ENCODE peak calls at places on chromosomes 5 and 9, in nine cellular contexts. Z is brain microvascular endothelial cell; P is astrocyte of the spinal cord; Q is fibroblast of lung; W is foreskin fibroblast; H is GM23248; V is skeletal muscle cell; J is pancreas; F is Jurkat, Clone E6-1. K is an unnamed sample.

GRCh38 chr5:18216016-18216415 is 581.8 kb downstream of the TAF11L14 start:
- DNase-seq in W (no peak), H (no peak), V (no peak), J (no peak), Z (peak; percentile 2), P (peak; percentile 4), Q (no peak), F (no peak), K (no peak)

GRCh38 chr5:178488696-178489095 is 101.5 kb downstream of the COL23A1 start:
- DNase-seq in P (no peak), H (no peak), W (no peak), F (no peak), Z (no peak), Q (no peak), V (no peak), J (no peak), K (no peak)

GRCh38 chr5:43422143-43422542 is 10.0 kb upstream of the CCL28 start:
- DNase-seq in F (no peak), H (peak; percentile 39), Z (peak; percentile 14), W (peak; percentile 18), P (peak; percentile 81), J (peak; percentile 49), V (peak; percentile 52), Q (no peak), K (peak; percentile 10)

GRCh38 chr9:121912812-121913627 is 180.1 kb downstream of the TTLL11 start:
- DNase-seq in V (no peak), W (no peak), Q (no peak), J (no peak), P (no peak), H (peak; percentile 21), F (peak; percentile 66), Z (no peak), K (no peak)

GRCh38 chr9:18605763-18606162 is 131.8 kb downstream of the ADAMTSL1 start:
- DNase-seq in W (peak; percentile 84), H (peak; percentile 36), P (peak; percentile 55), Q (peak; percentile 87), J (no peak), V (peak; percentile 35), Z (peak; percentile 43), F (no peak), K (peak; percentile 2)

GRCh38 chr5:154206291-154206690 is 15.8 kb downstream of the GALNT10 start:
- DNase-seq in W (no peak), P (no peak), J (no peak), Q (no peak), F (no peak), V (no peak), H (no peak), Z (no peak), K (no peak)

GRCh38 chr9:5453673-5454072 is 3.3 kb downstream of the CD274 start:
- DNase-seq in V (no peak), Q (no peak), H (peak; percentile 24), Z (no peak), J (no peak), P (no peak), F (no peak), W (no peak), K (peak; percentile 69)

GRCh38 chr5:180366303-180366702 is 13.2 kb upstream of the GFPT2 start:
- DNase-seq in V (no peak), Z (no peak), J (no peak), H (peak; percentile 78), W (peak; percentile 65), Q (no peak), P (peak; percentile 32), F (no peak), K (no peak)

GRCh38 chr9:111038336-111039202 is at the start of gene LPAR1:
- DNase-seq in V (no peak), J (peak; percentile 65), F (no peak), P (peak; percentile 78), W (peak; percentile 83), Q (peak; percentile 76), Z (peak; percentile 39), H (peak; percentile 80), K (peak; percentile 40)

GRCh38 chr9:121765021-121765950 is 113.9 kb downstream of the DAB2IP start:
- DNase-seq in J (peak; percentile 78), W (peak; percentile 82), H (peak; percentile 62), F (no peak), Q (peak; percentile 50), V (no peak), P (peak; percentile 54), Z (no peak), K (no peak)

GRCh38 chr5:90871356-90871755 is 312.8 kb downstream of the ADGRV1 start:
- DNase-seq in V (no peak), Z (no peak), Q (peak; percentile 23), F (no peak), J (no peak), P (no peak), W (peak; percentile 3), H (peak; percentile 41), K (no peak)

GRCh38 chr9:14365667-14366066 is 51.7 kb upstream of the NFIB start:
- DNase-seq in F (no peak), P (no peak), V (peak; percentile 72), H (peak; percentile 80), W (peak; percentile 86), Z (no peak), Q (no peak), J (no peak), K (no peak)

GRCh38 chr9:131096490-131097258 is at the start of gene AIF1L:
- DNase-seq in W (peak; percentile 22), H (peak; percentile 34), J (peak; percentile 36), Q (no peak), Z (no peak), P (no peak), F (no peak), V (no peak), K (no peak)

GRCh38 chr9:114930063-114930812 is at the start of gene TNFSF8:
- DNase-seq in H (no peak), P (no peak), Z (no peak), V (no peak), Q (no peak), W (no peak), J (peak; percentile 20), F (peak; percentile 75), K (peak; percentile 32)

GRCh38 chr5:148469446-148470062 is 85.8 kb downstream of the FBXO38 start:
- DNase-seq in H (peak; percentile 52), Z (peak; percentile 45), Q (peak; percentile 89), V (peak; percentile 31), P (peak; percentile 74), J (no peak), F (no peak), W (peak; percentile 80), K (no peak)

DNA sequence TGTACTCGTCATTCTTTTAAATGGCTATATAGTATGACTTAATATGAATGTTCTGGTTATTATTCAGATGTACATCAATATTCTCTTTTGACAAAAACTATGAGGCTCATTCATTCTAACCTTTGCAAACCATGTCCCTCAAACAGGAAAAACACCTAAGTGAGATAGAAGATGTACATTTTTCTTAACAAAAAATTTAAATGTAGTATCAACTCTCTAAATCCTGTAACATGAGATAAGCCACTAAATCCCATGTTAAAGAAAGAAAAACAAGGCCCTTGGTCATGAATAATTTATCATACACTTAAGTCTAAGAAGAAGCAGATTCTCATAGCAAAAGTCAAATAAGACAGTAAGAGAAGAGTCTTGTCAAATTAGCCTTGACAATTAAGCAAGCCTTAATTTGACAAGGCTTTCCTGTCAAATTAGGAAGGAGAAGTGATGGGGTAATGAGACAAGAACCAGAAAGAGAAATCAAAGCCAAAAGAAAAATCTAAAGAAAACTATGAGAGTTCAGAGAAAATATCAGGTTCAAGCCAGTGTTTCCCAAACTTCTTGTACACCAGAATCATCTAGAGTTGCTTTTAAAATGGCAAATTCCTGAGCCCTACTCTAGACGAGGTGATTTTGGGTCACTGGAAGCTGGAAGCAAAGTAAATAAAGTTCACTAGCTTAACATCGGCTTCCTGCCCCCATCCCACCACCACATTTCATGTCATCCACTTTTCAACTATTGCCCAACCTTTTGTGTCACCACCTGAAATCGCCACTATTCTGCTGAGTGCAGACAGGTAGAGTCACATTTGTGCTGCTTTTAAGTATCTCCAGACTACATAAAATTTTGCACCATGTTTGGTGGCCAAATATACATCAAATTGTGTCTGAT is 76.5 kb downstream of the NR6A1 start:
- DNase-seq in P (peak; percentile 12), H (no peak), F (no peak), V (no peak), W (no peak), Z (no peak), Q (no peak), J (no peak), K (no peak)
- H3K4me3 ChIP-seq in P (no peak overlapping the region), H (no peak overlapping the region), F (no peak overlapping the region), V (no peak overlapping the region), W (no peak overlapping the region), Z (no peak overlapping the region), Q (no peak overlapping the region), J (no peak overlapping the region), K (no peak overlapping the region)

GRCh38 chr5:25963251-25964008 is 1075.0 kb downstream of the CDH9 start:
- DNase-seq in P (no peak), Z (no peak), J (no peak), Q (no peak), H (no peak), W (no peak), F (no peak), V (no peak), K (no peak)
- H3K4me3 ChIP-seq in P (no peak overlapping the region), Z (no peak overlapping the region), J (no peak overlapping the region), Q (no peak overlapping the region), H (no peak overlapping the region), W (no peak overlapping the region), F (no peak overlapping the region), V (no peak overlapping the region), K (no peak overlapping the region)

GRCh38 chr5:36651775-36652685 is 45.6 kb downstream of the SLC1A3 start:
- DNase-seq in H (peak; percentile 25), J (no peak), V (no peak), Q (peak; percentile 53), W (peak; percentile 71), P (no peak), Z (no peak), F (no peak), K (no peak)
- H3K4me3 ChIP-seq in H (no peak overlapping the region), J (no peak overlapping the region), V (no peak overlapping the region), Q (no peak overlapping the region), W (no peak overlapping the region), P (no peak overlapping the region), Z (no peak overlapping the region), F (no peak overlapping the region), K (no peak overlapping the region)

DNA sequence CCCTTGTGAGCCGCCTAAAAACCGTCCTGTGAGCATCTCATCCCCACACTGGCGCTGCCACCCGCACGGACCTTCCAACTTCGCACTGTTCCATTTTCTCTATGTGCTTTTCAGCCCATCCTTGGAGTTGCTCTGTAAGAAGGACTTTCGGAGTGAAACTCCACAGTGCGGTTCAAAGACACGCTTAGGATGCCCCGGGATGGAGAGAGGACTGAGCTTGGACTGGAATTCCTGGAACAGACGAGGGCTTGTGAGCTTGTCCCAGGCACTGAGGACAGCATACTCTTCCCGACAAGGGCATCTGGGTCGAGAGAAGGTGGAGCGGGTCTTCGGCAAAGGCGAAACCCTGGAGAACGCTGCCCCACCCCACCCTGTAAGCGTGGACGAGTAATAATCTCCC is 187.8 kb downstream of the MEF2C start:
- DNase-seq in H (no peak), W (no peak), Z (no peak), F (no peak), V (no peak), J (no peak), P (no peak), Q (no peak), K (no peak)
- H3K4me3 ChIP-seq in H (no peak overlapping the region), W (no peak overlapping the region), Z (peak overlapping the region; percentile 17), F (no peak overlapping the region), V (no peak overlapping the region), J (no peak overlapping the region), P (peak overlapping the region; percentile 7), Q (no peak overlapping the region), K (no peak overlapping the region)

DNA sequence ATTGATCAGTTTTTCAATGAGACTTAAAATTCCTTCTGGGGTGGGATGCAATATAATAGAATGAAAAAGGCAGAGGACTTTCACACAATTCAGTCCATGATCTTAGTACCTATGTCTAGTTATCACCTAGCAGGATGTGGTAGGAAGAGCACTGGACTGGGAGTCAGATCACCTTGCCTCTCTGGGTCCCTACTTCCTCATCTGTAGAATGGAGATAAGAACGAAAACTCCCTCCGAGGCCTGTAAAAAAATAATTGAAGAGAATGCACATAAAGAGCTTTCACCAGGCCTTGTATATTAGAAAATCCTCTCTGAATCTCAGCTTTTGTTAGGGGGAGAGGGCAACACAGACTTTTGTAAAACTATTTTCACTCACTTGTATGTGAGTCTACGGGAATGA is 681 bp upstream of the TMEFF1 start:
- DNase-seq in Z (no peak), Q (no peak), V (no peak), J (no peak), F (peak; percentile 36), W (no peak), P (no peak), H (no peak), K (no peak)
- H3K4me3 ChIP-seq in Z (peak overlapping the region; percentile 66), Q (no peak overlapping the region), V (no peak overlapping the region), J (no peak overlapping the region), F (peak overlapping the region; percentile 66), W (peak overlapping the region; percentile 35), P (peak overlapping the region; percentile 57), H (peak overlapping the region; percentile 71), K (no peak overlapping the region)